ENCODE peak calls at places on chromosomes 6 and 20, in nine cellular contexts. I is neural progenitor cell, V is fibroblast of villous mesenchyme, L is AG04450, J is GM23338, E is sigmoid colon, K is pancreas, B is progenitor cell of endocrine pancreas, F is glutamatergic neuron. N is an unnamed sample.

GRCh38 chr20:235891-236290 is 8.8 kb downstream of the DEFB129 start:
- DNase-seq in F (no peak), E (no peak), J (no peak), V (peak), K (no peak), L (no peak), I (peak), B (no peak), N (no peak)

GRCh38 chr20:48773837-48774418 is 53.9 kb downstream of the PREX1 start:
- DNase-seq in J (no peak), L (no peak), B (no peak), I (no peak), V (peak), K (no peak), E (no peak), F (no peak), N (no peak)

GRCh38 chr6:14876778-14877613 is 368.9 kb upstream of the JARID2 start:
- DNase-seq in I (no peak), F (no peak), L (peak), E (no peak), J (no peak), K (no peak), B (no peak), V (peak), N (no peak)

GRCh38 chr6:22368794-22369193 is 72.0 kb upstream of the PRL start:
- DNase-seq in J (no peak), L (no peak), I (no peak), E (no peak), B (no peak), V (no peak), K (no peak), F (no peak), N (no peak)

GRCh38 chr6:35787266-35788218 is 6.7 kb downstream of the CLPSL1 start:
- DNase-seq in I (no peak), J (no peak), V (no peak), L (no peak), B (no peak), E (no peak), K (peak), F (no peak), N (peak)

GRCh38 chr20:47318027-47318595 is 38.4 kb downstream of the ZMYND8 start:
- DNase-seq in I (peak), B (no peak), J (no peak), F (no peak), L (no peak), V (peak), E (peak), K (no peak), N (no peak)

GRCh38 chr6:139375239-139376053 is 998 bp upstream of the CITED2 start:
- DNase-seq in I (peak), E (peak), B (peak), K (peak), J (peak), L (peak), F (peak), V (peak), N (peak)

GRCh38 chr6:54646069-54646468 is 200.5 kb upstream of the FAM83B start:
- DNase-seq in I (no peak), F (no peak), V (no peak), B (no peak), K (no peak), J (no peak), E (no peak), L (no peak), N (no peak)

GRCh38 chr20:13884803-13885202 is 100.0 kb downstream of the NDUFAF5 start:
- DNase-seq in F (no peak), K (no peak), V (no peak), E (no peak), L (no peak), J (no peak), B (no peak), I (no peak), N (no peak)

GRCh38 chr6:131929227-131929626 is 21.9 kb downstream of the CCN2 start:
- DNase-seq in E (no peak), B (no peak), K (no peak), F (no peak), J (peak), L (no peak), V (no peak), I (peak), N (no peak)

GRCh38 chr20:17518339-17519052 is 12.7 kb downstream of the BFSP1 start:
- DNase-seq in B (no peak), I (peak), V (peak), L (no peak), F (peak), J (peak), E (peak), K (no peak), N (no peak)

GRCh38 chr20:35604444-35604750 is 11.2 kb upstream of the SPAG4 start:
- DNase-seq in B (no peak), L (no peak), F (no peak), I (peak), K (no peak), E (peak), J (peak), V (peak), N (peak)

GRCh38 chr6:170229851-170230519 is 60.9 kb downstream of the DLL1 start:
- DNase-seq in J (no peak), L (no peak), K (no peak), B (no peak), V (no peak), F (no peak), E (no peak), I (no peak), N (no peak)

GRCh38 chr20:19498756-19499155 is 259.3 kb upstream of the RIN2 start:
- DNase-seq in J (no peak), K (no peak), V (no peak), B (no peak), I (no peak), L (no peak), F (no peak), E (no peak), N (no peak)

GRCh38 chr20:11852801-11853200 is 64.9 kb upstream of the BTBD3 start:
- DNase-seq in F (no peak), I (no peak), J (no peak), V (no peak), B (no peak), E (no peak), K (no peak), L (no peak), N (no peak)

GRCh38 chr6:76867182-76867581 is 596.1 kb downstream of the HTR1B start:
- DNase-seq in E (no peak), L (no peak), B (no peak), I (no peak), K (no peak), J (no peak), F (no peak), V (no peak), N (no peak)

GRCh38 chr20:16729080-16729479 is 746 bp upstream of the SNRPB2 start:
- DNase-seq in I (no peak), J (no peak), E (no peak), V (no peak), K (no peak), B (no peak), F (no peak), L (no peak), N (no peak)

GRCh38 chr20:57269148-57269984 is 2.9 kb upstream of the BMP7 start:
- DNase-seq in L (no peak), V (no peak), K (no peak), I (no peak), E (no peak), F (no peak), J (peak), B (no peak), N (no peak)

GRCh38 chr20:57272883-57273282 is 6.4 kb upstream of the BMP7 start:
- DNase-seq in F (no peak), J (no peak), I (peak), B (no peak), V (no peak), K (no peak), L (no peak), E (no peak), N (no peak)

GRCh38 chr20:57268399-57269076 is 2.1 kb upstream of the BMP7 start:
- DNase-seq in F (no peak), I (no peak), J (no peak), B (no peak), V (no peak), L (no peak), E (no peak), K (no peak), N (no peak)

GRCh38 chr20:57267158-57267821 is 849 bp upstream of the BMP7 start:
- DNase-seq in L (no peak), I (peak), K (no peak), B (no peak), E (no peak), F (no peak), V (no peak), J (no peak), N (no peak)

DNA sequence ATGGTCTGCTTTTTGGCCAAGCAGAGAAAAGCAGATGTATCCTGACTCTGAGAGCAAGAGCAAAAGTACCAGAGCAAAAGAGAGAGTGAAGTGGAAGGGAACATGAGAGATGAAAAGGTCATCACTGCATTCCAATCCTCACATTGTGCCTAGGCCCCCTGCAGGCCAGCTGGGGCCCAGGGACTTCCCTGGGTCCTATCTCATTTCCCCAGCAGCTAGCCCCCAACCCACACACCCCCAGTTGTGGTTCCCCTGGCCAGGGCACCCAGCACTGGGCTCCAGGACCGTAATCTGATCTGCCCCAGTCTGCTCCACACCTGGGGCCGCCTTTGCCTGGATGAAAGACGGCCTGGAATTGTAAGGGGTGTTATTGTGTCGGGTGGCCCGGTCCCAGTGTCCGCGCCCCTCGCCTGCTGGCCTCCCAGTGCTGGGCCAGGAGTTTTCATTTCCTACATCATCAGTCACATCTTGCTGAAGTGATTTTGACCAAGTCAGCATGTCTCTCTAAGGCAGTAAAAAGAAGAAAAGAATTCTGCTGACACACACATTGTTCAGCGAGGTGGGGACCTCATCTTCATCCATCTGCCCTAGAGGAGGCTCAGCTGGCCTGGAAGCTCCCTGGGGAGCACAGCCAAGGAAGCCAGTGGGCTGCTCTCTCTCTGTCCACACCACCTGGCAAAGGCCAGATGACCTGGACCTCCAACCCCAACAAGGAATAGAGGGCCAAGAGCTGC is 3.9 kb upstream of the BMP7 start:
- DNase-seq in V (no peak), I (peak), K (no peak), F (no peak), B (no peak), E (no peak), J (peak), L (no peak), N (no peak)
- TF ChIP-seq CTCF in V (no peak), I (peak), K (no peak), F (no peak), B (peak), E (no peak), J (peak), L (no peak), N (no peak)

DNA sequence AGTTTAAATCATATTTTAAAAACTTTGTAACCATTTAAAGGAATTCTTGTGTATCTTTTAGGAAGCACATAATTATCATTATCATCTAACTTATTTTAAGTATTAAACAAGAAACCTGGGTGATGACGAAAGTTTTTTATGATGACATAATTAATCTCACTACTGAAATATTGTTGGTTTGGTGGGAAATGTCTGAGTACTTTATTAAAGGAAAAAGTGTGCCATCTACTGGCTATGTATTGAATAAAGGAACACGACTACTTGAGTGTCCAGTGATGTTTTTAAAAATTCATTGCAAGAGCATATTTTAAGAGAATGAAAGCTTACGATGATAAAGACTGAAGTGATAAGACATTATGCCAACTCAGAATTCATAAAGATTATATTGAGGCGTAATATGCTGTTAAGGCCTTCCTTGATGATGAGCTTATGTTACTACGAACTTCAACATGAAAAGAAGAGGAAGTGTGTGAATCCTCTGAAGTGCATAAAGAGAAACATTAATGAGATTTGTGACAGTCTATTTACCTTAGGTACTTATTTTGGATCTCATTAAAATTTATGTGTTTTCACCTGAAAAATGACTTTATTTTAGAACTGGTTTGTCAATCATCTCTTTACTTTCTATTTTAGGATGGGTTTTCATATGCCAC is 12.0 kb upstream of the TRMT11 start:
- DNase-seq in F (no peak), K (no peak), V (peak), E (no peak), I (peak), L (no peak), B (no peak), J (peak), N (no peak)
- TF ChIP-seq CTCF in F (peak), K (peak), V (peak), E (peak), I (peak), L (peak), B (peak), J (peak), N (peak)

GRCh38 chr6:74899416-74899815 is 306.4 kb downstream of the COL12A1 start:
- DNase-seq in L (no peak), K (no peak), J (peak), F (no peak), V (peak), B (no peak), I (no peak), E (no peak), N (no peak)
- TF ChIP-seq CTCF in L (peak), K (no peak), J (peak), F (no peak), V (peak), B (no peak), I (peak), E (no peak), N (peak)

GRCh38 chr20:44495802-44496481 is 20.3 kb downstream of the TTPAL start:
- DNase-seq in J (no peak), I (no peak), K (no peak), B (no peak), L (peak), E (peak), V (peak), F (no peak), N (no peak)

GRCh38 chr20:44495257-44495656 is 19.6 kb downstream of the TTPAL start:
- DNase-seq in J (no peak), B (no peak), F (no peak), I (no peak), E (no peak), L (no peak), K (no peak), V (peak), N (no peak)

GRCh38 chr20:44491635-44492395 is 16.1 kb downstream of the TTPAL start:
- DNase-seq in K (no peak), L (no peak), B (no peak), E (peak), F (no peak), J (no peak), V (peak), I (no peak), N (no peak)

GRCh38 chr20:44494681-44495080 is 19.0 kb downstream of the TTPAL start:
- DNase-seq in J (no peak), B (no peak), F (no peak), L (no peak), V (no peak), K (no peak), E (no peak), I (no peak), N (no peak)

GRCh38 chr20:44494266-44494665 is 18.6 kb downstream of the TTPAL start:
- DNase-seq in I (no peak), E (no peak), J (no peak), F (no peak), K (no peak), V (no peak), L (peak), B (no peak), N (no peak)
- TF ChIP-seq CTCF in I (no peak), E (no peak), J (no peak), F (no peak), K (no peak), V (no peak), L (no peak), B (no peak), N (peak)

GRCh38 chr6:157615411-157615763 is 207.7 kb upstream of the SNX9 start:
- DNase-seq in B (no peak), E (no peak), L (no peak), V (peak), F (no peak), K (no peak), I (no peak), J (no peak), N (no peak)
- TF ChIP-seq CTCF in B (no peak), E (no peak), L (peak), V (peak), F (no peak), K (no peak), I (no peak), J (peak), N (peak)

GRCh38 chr20:63328026-63328700 is 33.0 kb downstream of the CHRNA4 start:
- DNase-seq in K (no peak), J (no peak), E (no peak), L (no peak), B (no peak), F (peak), V (no peak), I (no peak), N (peak)
- TF ChIP-seq CTCF in K (no peak), J (no peak), E (no peak), L (no peak), B (no peak), F (no peak), V (no peak), I (no peak), N (no peak)

GRCh38 chr20:15643713-15644112 is 929.5 kb downstream of the KIF16B start:
- DNase-seq in V (peak), I (no peak), F (no peak), J (peak), K (no peak), B (no peak), L (no peak), E (no peak), N (no peak)

GRCh38 chr20:15638781-15639180 is 934.5 kb downstream of the KIF16B start:
- DNase-seq in F (no peak), L (no peak), V (no peak), E (no peak), J (no peak), K (no peak), I (peak), B (no peak), N (no peak)

GRCh38 chr20:15642099-15642498 is 931.1 kb downstream of the KIF16B start:
- DNase-seq in I (no peak), L (no peak), K (no peak), F (no peak), V (no peak), J (no peak), B (no peak), E (no peak), N (no peak)

GRCh38 chr20:15639839-15640238 is 933.4 kb downstream of the KIF16B start:
- DNase-seq in J (no peak), B (no peak), L (no peak), F (no peak), V (no peak), I (no peak), K (no peak), E (no peak), N (no peak)

GRCh38 chr20:15642676-15643075 is 930.6 kb downstream of the KIF16B start:
- DNase-seq in J (no peak), L (no peak), E (no peak), I (no peak), B (no peak), K (no peak), F (no peak), V (peak), N (no peak)
- TF ChIP-seq CTCF in J (no peak), L (no peak), E (no peak), I (no peak), B (no peak), K (no peak), F (no peak), V (no peak), N (no peak)

GRCh38 chr6:104859225-104860146 is at the start of gene HACE1:
- DNase-seq in B (peak), K (peak), F (peak), L (peak), J (peak), E (peak), I (peak), V (peak), N (peak)
- TF ChIP-seq CTCF in B (peak), K (no peak), F (peak), L (peak), J (no peak), E (no peak), I (peak), V (peak), N (peak)

DNA sequence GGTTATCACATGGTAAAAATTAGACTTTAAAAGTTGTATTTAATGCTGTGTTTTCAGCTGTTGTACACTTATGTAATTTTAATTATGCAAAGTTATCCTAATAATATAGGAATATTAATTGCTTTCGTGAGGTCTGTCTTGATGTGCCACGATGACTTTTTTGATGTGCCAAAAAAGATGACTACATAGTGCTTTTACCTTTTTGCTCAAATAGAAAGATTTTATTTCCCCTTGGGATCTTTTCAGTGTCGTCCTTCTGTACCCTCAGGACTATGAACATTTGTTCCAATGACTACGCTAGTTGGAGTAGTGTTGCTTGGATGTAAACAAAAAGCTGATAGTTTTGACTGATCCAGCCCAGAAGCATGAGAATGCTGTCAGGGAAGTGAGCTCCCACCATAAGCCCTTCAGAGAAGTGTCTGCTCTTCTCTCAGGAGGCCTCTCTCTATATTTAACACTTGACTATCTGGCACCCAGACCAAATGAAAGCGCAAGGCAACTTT is 1.2 kb upstream of the CD164 start:
- DNase-seq in I (no peak), E (no peak), F (no peak), L (no peak), K (no peak), B (no peak), V (no peak), J (no peak), N (no peak)
- TF ChIP-seq CTCF in I (no peak), E (no peak), F (peak), L (no peak), K (peak), B (no peak), V (no peak), J (no peak), N (peak)

DNA sequence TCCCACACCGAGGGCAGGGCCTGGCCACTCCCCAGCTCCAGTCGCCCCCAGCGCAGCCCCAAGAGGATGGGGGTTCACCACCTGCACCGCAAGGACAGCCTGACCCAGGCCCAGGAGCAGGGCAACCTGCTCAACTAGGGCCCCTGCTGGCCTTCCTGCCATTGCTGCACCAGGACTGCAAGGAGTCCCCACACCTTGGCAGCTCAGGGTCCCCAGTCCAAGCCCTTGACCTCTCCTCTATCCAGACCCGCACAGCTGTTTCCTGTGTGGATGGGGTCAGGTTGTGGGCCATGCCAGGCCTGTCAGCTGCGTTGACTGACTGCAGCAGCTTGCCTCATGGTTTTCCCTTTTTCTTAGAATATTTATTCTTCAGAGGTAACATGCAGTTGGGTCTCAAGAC is 4.4 kb downstream of the LRRC73 start:
- DNase-seq in F (no peak), L (no peak), I (peak), V (no peak), K (no peak), B (no peak), J (peak), E (no peak), N (no peak)
- TF ChIP-seq CTCF in F (no peak), L (no peak), I (no peak), V (no peak), K (no peak), B (no peak), J (peak), E (no peak), N (no peak)

N was measured in chondrocyte.